ENCODE peak calls at places on chromosomes 5 and 9, in eight cellular contexts. F is DMS153; C is OCI-M1; O is progenitor cell of endocrine pancreas; Z is activated CD4-positive, alpha-beta T cell treated with anti-CD3 and anti-CD28 coated beads, Interleukin-2, amount 10 ng/mL, durations not matched to agents 7 days and 5 days; D is fibroblast of the aortic adventitia; J is amygdala; B is NCI-H774. I is an unnamed sample.

GRCh38 chr5:134578578-134579283 is 53.3 kb downstream of the JADE2 start:
- DNase-seq in Z (no peak), B (no peak), J (no peak), D (no peak), F (no peak), C (no peak), O (no peak), I (no peak)

GRCh38 chr9:109411069-109411761 is 86.9 kb downstream of the PTPN3 start:
- DNase-seq in Z (no peak), D (no peak), F (no peak), O (no peak), J (no peak), C (no peak), B (no peak), I (no peak)

GRCh38 chr5:143824851-143825720 is 13.1 kb downstream of the HMHB1 start:
- DNase-seq in B (peak; percentile 54), O (peak; percentile 73), J (peak; percentile 49), D (peak; percentile 84), C (peak; percentile 92), F (peak; percentile 22), Z (peak; percentile 87), I (peak; percentile 4)

GRCh38 chr5:10760033-10760975 is 730 bp downstream of the DAP start:
- DNase-seq in Z (peak; percentile 39), F (peak; percentile 35), O (no peak), D (peak; percentile 65), B (peak; percentile 70), C (peak; percentile 73), J (peak; percentile 6), I (peak; percentile 51)

GRCh38 chr5:78243639-78244038 is 50.9 kb downstream of the AP3B1 start:
- DNase-seq in O (no peak), Z (no peak), D (peak; percentile 88), B (no peak), J (no peak), C (no peak), F (no peak), I (no peak)

GRCh38 chr5:59522201-59522831 is 371.2 kb downstream of the PDE4D start:
- DNase-seq in O (no peak), Z (no peak), F (no peak), J (no peak), D (no peak), C (no peak), B (no peak), I (no peak)

GRCh38 chr9:133955821-133956411 is 36.2 kb downstream of the VAV2 start:
- DNase-seq in Z (peak; percentile 23), D (peak; percentile 15), J (no peak), O (no peak), C (no peak), B (no peak), F (no peak), I (no peak)

GRCh38 chr5:144941004-144941403 is 770.3 kb downstream of the KCTD16 start:
- DNase-seq in Z (no peak), J (no peak), C (no peak), F (no peak), O (no peak), B (no peak), D (no peak), I (no peak)

GRCh38 chr5:109838157-109838556 is 148.4 kb downstream of the MAN2A1 start:
- DNase-seq in C (no peak), J (no peak), D (no peak), Z (no peak), O (no peak), B (no peak), F (no peak), I (no peak)

GRCh38 chr9:78958887-78959286 is 612.9 kb upstream of the TLE4 start:
- DNase-seq in O (no peak), F (no peak), C (peak; percentile 27), Z (no peak), D (no peak), J (no peak), B (no peak), I (no peak)

I was measured in C1 segment of cervical spinal cord.